ENCODE peak calls at places on chromosomes 7 and 10, in six cellular contexts. One of them, this sample, is unnamed.

GRCh38 chr10:133324857-133325260 is 11.8 kb downstream of the CALY start:
- DNase-seq in lung: no peak
- DNase-seq in foreskin fibroblast: no peak
- DNase-seq in BE2C: peak; percentile 40
- DNase-seq in CD4-positive, alpha-beta T cell: no peak
- DNase-seq in left ventricle myocardium inferior: no peak
- DNase-seq in this sample: no peak

GRCh38 chr10:43437141-43437860 is 390 bp downstream of the ZNF487 start:
- DNase-seq in left ventricle myocardium inferior: no peak
- DNase-seq in foreskin fibroblast: peak; percentile 27
- DNase-seq in CD4-positive, alpha-beta T cell: no peak
- DNase-seq in lung: no peak
- DNase-seq in BE2C: no peak
- DNase-seq in this sample: no peak

GRCh38 chr7:48035301-48035966 is at the start of gene C7orf57:
- DNase-seq in left ventricle myocardium inferior: peak; percentile 93
- DNase-seq in CD4-positive, alpha-beta T cell: peak; percentile 84
- DNase-seq in lung: peak; percentile 95
- DNase-seq in BE2C: peak; percentile 95
- DNase-seq in foreskin fibroblast: peak; percentile 91
- DNase-seq in this sample: peak; percentile 48

GRCh38 chr7:102914585-102914984 is 1.8 kb downstream of the LRRC17 start:
- DNase-seq in left ventricle myocardium inferior: peak; percentile 70
- DNase-seq in CD4-positive, alpha-beta T cell: no peak
- DNase-seq in foreskin fibroblast: peak; percentile 92
- DNase-seq in BE2C: no peak
- DNase-seq in lung: no peak
- DNase-seq in this sample: no peak

GRCh38 chr7:102289051-102289450 is 2.4 kb downstream of the SH2B2 start:
- DNase-seq in CD4-positive, alpha-beta T cell: no peak
- DNase-seq in BE2C: no peak
- DNase-seq in foreskin fibroblast: no peak
- DNase-seq in left ventricle myocardium inferior: no peak
- DNase-seq in lung: no peak
- DNase-seq in this sample: no peak

GRCh38 chr10:122531261-122531660 is 29.3 kb upstream of the DMBT1 start:
- DNase-seq in left ventricle myocardium inferior: no peak
- DNase-seq in CD4-positive, alpha-beta T cell: no peak
- DNase-seq in BE2C: no peak
- DNase-seq in lung: no peak
- DNase-seq in foreskin fibroblast: no peak
- DNase-seq in this sample: no peak

GRCh38 chr7:111075498-111075897 is 15.4 kb upstream of the LRRN3 start:
- DNase-seq in foreskin fibroblast: no peak
- DNase-seq in CD4-positive, alpha-beta T cell: no peak
- DNase-seq in left ventricle myocardium inferior: no peak
- DNase-seq in lung: no peak
- DNase-seq in BE2C: no peak
- DNase-seq in this sample: no peak

GRCh38 chr7:14892961-14893360 is 9.6 kb downstream of the DGKB start:
- DNase-seq in lung: no peak
- DNase-seq in foreskin fibroblast: peak; percentile 29
- DNase-seq in left ventricle myocardium inferior: no peak
- DNase-seq in BE2C: no peak
- DNase-seq in CD4-positive, alpha-beta T cell: no peak
- DNase-seq in this sample: no peak

GRCh38 chr7:112192236-112193154 is 13.7 kb downstream of the DOCK4 start:
- DNase-seq in CD4-positive, alpha-beta T cell: no peak
- DNase-seq in left ventricle myocardium inferior: no peak
- DNase-seq in lung: no peak
- DNase-seq in foreskin fibroblast: peak; percentile 86
- DNase-seq in BE2C: no peak
- DNase-seq in this sample: no peak

GRCh38 chr10:61024801-61025201 is 80.8 kb upstream of the RHOBTB1 start:
- DNase-seq in left ventricle myocardium inferior: no peak
- DNase-seq in BE2C: no peak
- DNase-seq in foreskin fibroblast: peak; percentile 48
- DNase-seq in CD4-positive, alpha-beta T cell: no peak
- DNase-seq in lung: no peak
- DNase-seq in this sample: no peak

GRCh38 chr10:79018591-79019011 is 50.2 kb upstream of the ZMIZ1 start:
- DNase-seq in left ventricle myocardium inferior: no peak
- DNase-seq in lung: no peak
- DNase-seq in CD4-positive, alpha-beta T cell: no peak
- DNase-seq in foreskin fibroblast: peak; percentile 30
- DNase-seq in BE2C: peak; percentile 74
- DNase-seq in this sample: no peak

GRCh38 chr10:27464993-27465392 is 39.1 kb upstream of the RAB18 start:
- DNase-seq in CD4-positive, alpha-beta T cell: no peak
- DNase-seq in left ventricle myocardium inferior: no peak
- DNase-seq in foreskin fibroblast: no peak
- DNase-seq in lung: no peak
- DNase-seq in BE2C: no peak
- DNase-seq in this sample: no peak

GRCh38 chr10:93226619-93227018 is 152.9 kb downstream of the CYP26A1 start:
- DNase-seq in left ventricle myocardium inferior: no peak
- DNase-seq in CD4-positive, alpha-beta T cell: no peak
- DNase-seq in lung: no peak
- DNase-seq in BE2C: no peak
- DNase-seq in foreskin fibroblast: no peak
- DNase-seq in this sample: no peak

GRCh38 chr7:38727184-38727940 is 96.2 kb upstream of the AMPH start:
- DNase-seq in CD4-positive, alpha-beta T cell: no peak
- DNase-seq in BE2C: no peak
- DNase-seq in left ventricle myocardium inferior: no peak
- DNase-seq in foreskin fibroblast: no peak
- DNase-seq in lung: no peak
- DNase-seq in this sample: no peak

GRCh38 chr10:48682265-48682664 is 2.4 kb upstream of the WDFY4 start:
- DNase-seq in foreskin fibroblast: no peak
- DNase-seq in left ventricle myocardium inferior: no peak
- DNase-seq in lung: no peak
- DNase-seq in CD4-positive, alpha-beta T cell: no peak
- DNase-seq in BE2C: no peak
- DNase-seq in this sample: no peak

GRCh38 chr10:122642726-122643605 is 56.7 kb downstream of the C10orf120 start:
- DNase-seq in CD4-positive, alpha-beta T cell: no peak
- DNase-seq in BE2C: no peak
- DNase-seq in left ventricle myocardium inferior: no peak
- DNase-seq in lung: no peak
- DNase-seq in foreskin fibroblast: no peak
- DNase-seq in this sample: no peak

GRCh38 chr7:81158189-81158588 is 239.3 kb upstream of the SEMA3C start:
- DNase-seq in lung: no peak
- DNase-seq in CD4-positive, alpha-beta T cell: no peak
- DNase-seq in left ventricle myocardium inferior: no peak
- DNase-seq in foreskin fibroblast: no peak
- DNase-seq in BE2C: no peak
- DNase-seq in this sample: no peak

GRCh38 chr10:68153473-68154210 is 44.4 kb downstream of the MYPN start:
- DNase-seq in lung: peak; percentile 30
- DNase-seq in CD4-positive, alpha-beta T cell: no peak
- DNase-seq in BE2C: peak; percentile 71
- DNase-seq in left ventricle myocardium inferior: no peak
- DNase-seq in foreskin fibroblast: peak; percentile 98
- DNase-seq in this sample: peak; percentile 81

GRCh38 chr7:142470336-142470830 is 212.5 kb upstream of the PRSS58 start:
- DNase-seq in BE2C: no peak
- DNase-seq in lung: no peak
- DNase-seq in left ventricle myocardium inferior: no peak
- DNase-seq in foreskin fibroblast: no peak
- DNase-seq in CD4-positive, alpha-beta T cell: no peak
- DNase-seq in this sample: no peak

GRCh38 chr7:158097511-158098124 is 490.0 kb downstream of the PTPRN2 start:
- DNase-seq in left ventricle myocardium inferior: no peak
- DNase-seq in lung: no peak
- DNase-seq in BE2C: no peak
- DNase-seq in foreskin fibroblast: no peak
- DNase-seq in CD4-positive, alpha-beta T cell: no peak
- DNase-seq in this sample: no peak

GRCh38 chr10:46235705-46236536 is 50.9 kb upstream of the ANTXRL start:
- DNase-seq in lung: no peak
- DNase-seq in foreskin fibroblast: no peak
- DNase-seq in BE2C: no peak
- DNase-seq in left ventricle myocardium inferior: no peak
- DNase-seq in CD4-positive, alpha-beta T cell: no peak
- DNase-seq in this sample: no peak

GRCh38 chr7:22082553-22082885 is 136.8 kb upstream of the CDCA7L start:
- DNase-seq in CD4-positive, alpha-beta T cell: no peak
- DNase-seq in foreskin fibroblast: no peak
- DNase-seq in BE2C: no peak
- DNase-seq in lung: no peak
- DNase-seq in left ventricle myocardium inferior: no peak
- DNase-seq in this sample: no peak
- TF ChIP-seq CTCF in CD4-positive, alpha-beta T cell: no peak
- TF ChIP-seq CTCF in foreskin fibroblast: no peak
- TF ChIP-seq CTCF in BE2C: no peak
- TF ChIP-seq CTCF in lung: no peak
- TF ChIP-seq CTCF in left ventricle myocardium inferior: no peak
- TF ChIP-seq CTCF in this sample: no peak

GRCh38 chr7:74623135-74623534 is 34.4 kb upstream of the GTF2I start:
- DNase-seq in BE2C: no peak
- DNase-seq in lung: no peak
- DNase-seq in foreskin fibroblast: no peak
- DNase-seq in CD4-positive, alpha-beta T cell: no peak
- DNase-seq in left ventricle myocardium inferior: no peak
- DNase-seq in this sample: no peak

GRCh38 chr7:74627699-74628411 is 29.7 kb upstream of the GTF2I start:
- DNase-seq in BE2C: peak; percentile 46
- DNase-seq in foreskin fibroblast: peak; percentile 69
- DNase-seq in left ventricle myocardium inferior: no peak
- DNase-seq in lung: peak; percentile 66
- DNase-seq in CD4-positive, alpha-beta T cell: no peak
- DNase-seq in this sample: peak; percentile 69

GRCh38 chr7:74622228-74622749 is 35.2 kb upstream of the GTF2I start:
- DNase-seq in BE2C: no peak
- DNase-seq in left ventricle myocardium inferior: no peak
- DNase-seq in lung: no peak
- DNase-seq in CD4-positive, alpha-beta T cell: no peak
- DNase-seq in foreskin fibroblast: no peak
- DNase-seq in this sample: no peak

GRCh38 chr7:74625446-74625845 is 32.1 kb upstream of the GTF2I start:
- DNase-seq in lung: no peak
- DNase-seq in left ventricle myocardium inferior: no peak
- DNase-seq in foreskin fibroblast: peak; percentile 61
- DNase-seq in BE2C: no peak
- DNase-seq in CD4-positive, alpha-beta T cell: no peak
- DNase-seq in this sample: peak; percentile 39
- TF ChIP-seq CTCF in lung: no peak
- TF ChIP-seq CTCF in left ventricle myocardium inferior: peak; percentile 34
- TF ChIP-seq CTCF in foreskin fibroblast: peak; percentile 23
- TF ChIP-seq CTCF in BE2C: no peak
- TF ChIP-seq CTCF in CD4-positive, alpha-beta T cell: peak; percentile 20
- TF ChIP-seq CTCF in this sample: peak; percentile 23

GRCh38 chr10:104279550-104280259 is 10.7 kb downstream of the GSTO2 start:
- DNase-seq in CD4-positive, alpha-beta T cell: no peak
- DNase-seq in BE2C: no peak
- DNase-seq in foreskin fibroblast: no peak
- DNase-seq in left ventricle myocardium inferior: no peak
- DNase-seq in lung: no peak
- DNase-seq in this sample: no peak

GRCh38 chr10:104286939-104287338 is 18.0 kb downstream of the GSTO2 start:
- DNase-seq in lung: no peak
- DNase-seq in CD4-positive, alpha-beta T cell: no peak
- DNase-seq in left ventricle myocardium inferior: no peak
- DNase-seq in BE2C: no peak
- DNase-seq in foreskin fibroblast: no peak
- DNase-seq in this sample: no peak

GRCh38 chr10:104284783-104285182 is 15.8 kb downstream of the GSTO2 start:
- DNase-seq in lung: no peak
- DNase-seq in CD4-positive, alpha-beta T cell: no peak
- DNase-seq in BE2C: no peak
- DNase-seq in left ventricle myocardium inferior: no peak
- DNase-seq in foreskin fibroblast: no peak
- DNase-seq in this sample: no peak

GRCh38 chr10:104277785-104278184 is 8.8 kb downstream of the GSTO2 start:
- DNase-seq in foreskin fibroblast: no peak
- DNase-seq in lung: no peak
- DNase-seq in left ventricle myocardium inferior: no peak
- DNase-seq in CD4-positive, alpha-beta T cell: no peak
- DNase-seq in BE2C: no peak
- DNase-seq in this sample: no peak

DNA sequence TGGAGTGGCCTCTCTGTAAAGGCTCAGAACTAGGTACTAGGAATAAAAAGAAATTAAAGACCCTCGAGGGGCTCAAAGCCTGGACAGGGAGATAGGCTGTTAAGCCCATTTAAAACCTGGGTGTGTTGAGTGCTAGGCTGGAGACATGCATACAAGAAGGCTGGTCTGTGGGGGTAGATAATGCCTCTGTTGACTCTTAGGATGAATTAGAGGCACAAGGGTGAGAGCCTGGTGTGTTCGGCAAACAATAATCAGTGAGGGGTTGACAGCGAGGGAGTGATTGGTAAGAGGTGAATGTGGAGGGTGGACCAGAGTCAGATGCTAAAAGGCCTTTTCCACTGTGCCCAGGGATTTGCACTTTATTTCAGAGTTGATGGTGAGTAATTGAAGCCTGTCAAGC is 12.7 kb downstream of the GSTO2 start:
- DNase-seq in lung: no peak
- DNase-seq in BE2C: no peak
- DNase-seq in foreskin fibroblast: no peak
- DNase-seq in left ventricle myocardium inferior: no peak
- DNase-seq in CD4-positive, alpha-beta T cell: no peak
- DNase-seq in this sample: no peak
- TF ChIP-seq CTCF in lung: no peak
- TF ChIP-seq CTCF in BE2C: no peak
- TF ChIP-seq CTCF in foreskin fibroblast: no peak
- TF ChIP-seq CTCF in left ventricle myocardium inferior: no peak
- TF ChIP-seq CTCF in CD4-positive, alpha-beta T cell: no peak
- TF ChIP-seq CTCF in this sample: no peak

GRCh38 chr7:79912213-79912633 is 222.4 kb upstream of the GNAI1 start:
- DNase-seq in lung: no peak
- DNase-seq in BE2C: no peak
- DNase-seq in foreskin fibroblast: no peak
- DNase-seq in CD4-positive, alpha-beta T cell: no peak
- DNase-seq in left ventricle myocardium inferior: no peak
- DNase-seq in this sample: no peak

GRCh38 chr7:79911420-79911819 is 223.2 kb upstream of the GNAI1 start:
- DNase-seq in lung: no peak
- DNase-seq in left ventricle myocardium inferior: no peak
- DNase-seq in foreskin fibroblast: no peak
- DNase-seq in BE2C: no peak
- DNase-seq in CD4-positive, alpha-beta T cell: no peak
- DNase-seq in this sample: no peak

DNA sequence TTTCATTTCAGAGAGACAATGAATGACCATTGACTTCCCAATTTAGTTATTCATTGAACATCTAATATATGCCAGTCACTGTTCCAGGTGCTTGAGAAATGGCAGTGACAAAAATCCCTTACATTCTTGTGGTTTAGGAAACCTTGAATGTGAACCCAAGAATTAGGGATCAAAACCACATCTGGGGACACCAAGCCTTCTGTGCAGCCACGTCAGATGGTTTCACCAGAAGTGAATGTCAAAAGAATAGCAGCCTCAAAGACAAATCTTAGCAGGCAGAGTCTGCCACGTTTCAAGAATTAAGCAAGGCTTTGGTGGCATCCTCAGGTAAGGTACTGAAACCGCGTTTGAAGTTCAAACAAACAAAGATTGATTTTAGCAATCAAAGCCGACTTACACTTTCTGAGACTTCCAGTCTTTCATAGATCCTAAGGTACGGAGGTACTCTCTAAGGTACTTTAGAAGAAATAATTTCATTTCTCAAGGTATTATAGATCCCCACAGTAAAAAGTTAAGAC is 225.4 kb upstream of the GNAI1 start:
- DNase-seq in CD4-positive, alpha-beta T cell: no peak
- DNase-seq in foreskin fibroblast: no peak
- DNase-seq in BE2C: no peak
- DNase-seq in lung: no peak
- DNase-seq in left ventricle myocardium inferior: no peak
- DNase-seq in this sample: no peak
- TF ChIP-seq CTCF in CD4-positive, alpha-beta T cell: no peak
- TF ChIP-seq CTCF in foreskin fibroblast: no peak
- TF ChIP-seq CTCF in BE2C: no peak
- TF ChIP-seq CTCF in lung: no peak
- TF ChIP-seq CTCF in left ventricle myocardium inferior: no peak
- TF ChIP-seq CTCF in this sample: no peak

This sample was measured in AG09319.